ENCODE peak calls at places on chromosomes 16 and 17, in four cellular contexts. K is left cardiac atrium, C is fibroblast of villous mesenchyme, E is mammary epithelial cell. Q is an unnamed sample.

GRCh38 chr17:28384281-28385036 is 13.0 kb downstream of the SARM1 start:
- DNase-seq in K (peak), C (no peak), E (no peak), Q (peak)

GRCh38 chr16:64730261-64730660 is 391.6 kb downstream of the CDH11 start:
- DNase-seq in K (no peak), E (no peak), C (no peak), Q (no peak)

GRCh38 chr17:62793919-62794665 is 14.0 kb downstream of the MARCHF10 start:
- DNase-seq in E (no peak), C (no peak), K (no peak), Q (no peak)

GRCh38 chr16:54176376-54176901 is 110.1 kb downstream of the IRX3 start:
- DNase-seq in E (no peak), C (peak), K (no peak), Q (no peak)

GRCh38 chr17:50037321-50038107 is 18.4 kb upstream of the ITGA3 start:
- DNase-seq in E (peak), K (peak), C (peak), Q (no peak)

GRCh38 chr17:61407211-61407911 is 7.7 kb downstream of the TBX2 start:
- DNase-seq in C (no peak), E (no peak), K (no peak), Q (no peak)

GRCh38 chr16:2532494-2533141 is 1.4 kb upstream of the CEMP1 start:
- DNase-seq in C (peak), K (no peak), E (peak), Q (peak)

GRCh38 chr17:61238455-61238933 is 161.1 kb upstream of the TBX2 start:
- DNase-seq in E (no peak), K (no peak), C (no peak), Q (no peak)

GRCh38 chr17:60947100-60947499 is 269.4 kb downstream of the BCAS3 start:
- DNase-seq in E (no peak), K (no peak), C (peak), Q (no peak)

GRCh38 chr16:23847938-23848337 is 12.2 kb downstream of the PRKCB start:
- DNase-seq in E (no peak), K (no peak), C (no peak), Q (peak)

Q was measured in stimulated activated naive CD8-positive, alpha-beta T cell treated with anti-CD3 and anti-CD28 coated beads, Interleukin-15, Interleukin-2, amounts not matched to agents 100 U/mL and 50 U/mL, for 24 hours.